ENCODE peak calls at places on chromosomes 6 and 20, in nine cellular contexts. V, N, P, I, C, K, M, W and B are unnamed samples.

GRCh38 chr6:132130530-132131298 is 179.5 kb upstream of the CCN2 start:
- DNase-seq in V (no peak), N (peak), P (peak), I (no peak), C (no peak), K (no peak), M (peak), W (no peak), B (peak)

GRCh38 chr6:138926579-138926978 is 61.5 kb downstream of the REPS1 start:
- DNase-seq in V (no peak), N (no peak), P (no peak), I (no peak), C (no peak), K (no peak), M (no peak), W (no peak), B (no peak)

GRCh38 chr6:2891768-2892170 is 11.3 kb downstream of the SERPINB9 start:
- DNase-seq in V (no peak), N (no peak), P (peak), I (peak), C (no peak), K (no peak), M (peak), W (no peak), B (no peak)

GRCh38 chr6:147166360-147166944 is 37.8 kb upstream of the STXBP5 start:
- DNase-seq in V (no peak), N (no peak), P (no peak), I (no peak), C (no peak), K (no peak), M (no peak), W (no peak), B (no peak)

GRCh38 chr6:27505209-27506027 is 32.5 kb upstream of the ZNF184 start:
- DNase-seq in V (peak), N (no peak), P (peak), I (peak), C (peak), K (peak), M (peak), W (no peak), B (peak)

GRCh38 chr6:33750244-33750991 is 3.7 kb upstream of the IP6K3 start:
- DNase-seq in V (no peak), N (no peak), P (no peak), I (no peak), C (no peak), K (no peak), M (peak), W (no peak), B (no peak)

GRCh38 chr6:90220273-90220672 is 76.4 kb downstream of the BACH2 start:
- DNase-seq in V (no peak), N (no peak), P (no peak), I (no peak), C (no peak), K (no peak), M (no peak), W (no peak), B (no peak)

GRCh38 chr20:22127587-22127986 is 422.1 kb downstream of the PAX1 start:
- DNase-seq in V (no peak), N (no peak), P (no peak), I (no peak), C (no peak), K (no peak), M (no peak), W (no peak), B (no peak)

GRCh38 chr6:27019651-27020552 is 227.6 kb upstream of the PRSS16 start:
- DNase-seq in V (peak), N (peak), P (peak), I (peak), C (peak), K (peak), M (peak), W (peak), B (peak)

GRCh38 chr6:73639015-73639414 is 14.8 kb downstream of the SLC17A5 start:
- DNase-seq in V (no peak), N (no peak), P (no peak), I (no peak), C (no peak), K (no peak), M (no peak), W (no peak), B (no peak)

GRCh38 chr6:24126586-24127192 is 674 bp downstream of the NRSN1 start:
- DNase-seq in V (peak), N (no peak), P (peak), I (peak), C (no peak), K (no peak), M (peak), W (no peak), B (peak)

GRCh38 chr6:134502614-134503541 is 185.0 kb upstream of the SGK1 start:
- DNase-seq in V (no peak), N (no peak), P (peak), I (no peak), C (no peak), K (no peak), M (peak), W (no peak), B (no peak)

GRCh38 chr6:112253842-112254816 is at the start of gene LAMA4:
- DNase-seq in V (peak), N (no peak), P (peak), I (no peak), C (no peak), K (peak), M (peak), W (no peak), B (peak)

GRCh38 chr20:50308513-50309279 is 118.1 kb downstream of the CEBPB start:
- DNase-seq in V (peak), N (peak), P (peak), I (no peak), C (no peak), K (peak), M (peak), W (no peak), B (peak)

GRCh38 chr20:47773381-47773786 is 11.9 kb downstream of the SULF2 start:
- DNase-seq in V (no peak), N (no peak), P (no peak), I (no peak), C (no peak), K (no peak), M (peak), W (no peak), B (no peak)

GRCh38 chr6:124941259-124941658 is 21.0 kb upstream of the RNF217 start:
- DNase-seq in V (no peak), N (no peak), P (no peak), I (no peak), C (no peak), K (no peak), M (no peak), W (no peak), B (no peak)

GRCh38 chr6:1208876-1209275 is 103.0 kb upstream of the FOXQ1 start:
- DNase-seq in V (no peak), N (no peak), P (no peak), I (no peak), C (no peak), K (no peak), M (no peak), W (no peak), B (no peak)